ENCODE peak calls at places on chromosomes 13 and 19, in four cellular contexts. H is psoas muscle, Q is hepatocyte, P is astrocyte of the spinal cord. L is an unnamed sample.

GRCh38 chr13:31885994-31886393 is 145.6 kb upstream of the FRY start:
- DNase-seq in H (no peak), Q (no peak), P (no peak), L (no peak)

GRCh38 chr13:73338389-73338788 is 279.6 kb downstream of the KLF5 start:
- DNase-seq in Q (no peak), H (no peak), P (peak), L (no peak)

GRCh38 chr13:85163063-85163462 is 636.2 kb downstream of the SLITRK6 start:
- DNase-seq in P (no peak), Q (no peak), H (no peak), L (no peak)

GRCh38 chr13:77535448-77535847 is at the start of gene SCEL:
- DNase-seq in H (no peak), Q (peak), P (no peak), L (peak)

GRCh38 chr13:36212789-36213188 is 1.6 kb downstream of the SOHLH2 start:
- DNase-seq in P (no peak), H (no peak), Q (no peak), L (no peak)

GRCh38 chr19:33906578-33907335 is 110.1 kb downstream of the KCTD15 start:
- DNase-seq in H (no peak), Q (peak), P (peak), L (no peak)

GRCh38 chr19:48628486-48629296 is 8.5 kb downstream of the DBP start:
- DNase-seq in P (no peak), H (peak), Q (peak), L (no peak)

GRCh38 chr19:10043286-10043927 is 30.1 kb downstream of the RDH8 start:
- DNase-seq in P (peak), Q (no peak), H (no peak), L (no peak)

GRCh38 chr19:6343462-6343861 is 10.1 kb upstream of the ACER1 start:
- DNase-seq in Q (no peak), P (no peak), H (no peak), L (no peak)

GRCh38 chr19:55647732-55648656 is at the start of gene CCDC106:
- DNase-seq in P (peak), H (peak), Q (peak), L (peak)

GRCh38 chr19:44720945-44721344 is 22.0 kb downstream of the CEACAM16 start:
- DNase-seq in H (no peak), P (no peak), Q (no peak), L (no peak)

GRCh38 chr19:3146677-3147100 is 10.9 kb downstream of the GNA15 start:
- DNase-seq in H (no peak), Q (no peak), P (no peak), L (peak)
- TF ChIP-seq CTCF in H (peak), Q (peak), P (peak), L (peak)

DNA sequence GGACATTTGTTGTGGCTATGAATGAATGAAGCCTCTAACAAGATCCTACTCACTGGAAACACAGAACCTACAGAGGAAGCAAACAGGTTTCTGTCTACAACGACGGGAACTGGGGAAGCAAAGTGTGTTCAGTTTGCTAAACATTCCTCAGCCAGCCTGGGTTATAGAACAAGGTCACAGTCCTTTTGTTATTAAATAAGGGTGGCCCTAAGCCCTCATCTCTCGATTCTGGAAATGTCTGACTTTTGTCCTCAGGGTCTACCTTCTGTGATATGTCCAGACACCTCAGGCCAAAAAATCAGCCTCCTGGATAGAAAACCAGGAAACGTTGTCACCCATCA is 64.6 kb upstream of the ARHGEF7 start:
- DNase-seq in Q (no peak), H (no peak), P (no peak), L (no peak)
- TF ChIP-seq CTCF in Q (no peak), H (no peak), P (no peak), L (no peak)

GRCh38 chr19:36060430-36060829 is 5.7 kb downstream of the WDR62 start:
- DNase-seq in H (peak), Q (peak), P (peak), L (peak)
- TF ChIP-seq CTCF in H (peak), Q (peak), P (peak), L (peak)

GRCh38 chr19:29672933-29673336 is 7.7 kb downstream of the PLEKHF1 start:
- DNase-seq in H (peak), Q (no peak), P (no peak), L (no peak)

GRCh38 chr19:29672319-29672932 is 7.2 kb downstream of the PLEKHF1 start:
- DNase-seq in P (no peak), H (no peak), Q (no peak), L (no peak)

GRCh38 chr19:29673451-29674371 is 8.4 kb downstream of the PLEKHF1 start:
- DNase-seq in H (peak), P (no peak), Q (no peak), L (no peak)

GRCh38 chr19:29670255-29670654 is 5.0 kb downstream of the PLEKHF1 start:
- DNase-seq in Q (no peak), H (no peak), P (no peak), L (no peak)

DNA sequence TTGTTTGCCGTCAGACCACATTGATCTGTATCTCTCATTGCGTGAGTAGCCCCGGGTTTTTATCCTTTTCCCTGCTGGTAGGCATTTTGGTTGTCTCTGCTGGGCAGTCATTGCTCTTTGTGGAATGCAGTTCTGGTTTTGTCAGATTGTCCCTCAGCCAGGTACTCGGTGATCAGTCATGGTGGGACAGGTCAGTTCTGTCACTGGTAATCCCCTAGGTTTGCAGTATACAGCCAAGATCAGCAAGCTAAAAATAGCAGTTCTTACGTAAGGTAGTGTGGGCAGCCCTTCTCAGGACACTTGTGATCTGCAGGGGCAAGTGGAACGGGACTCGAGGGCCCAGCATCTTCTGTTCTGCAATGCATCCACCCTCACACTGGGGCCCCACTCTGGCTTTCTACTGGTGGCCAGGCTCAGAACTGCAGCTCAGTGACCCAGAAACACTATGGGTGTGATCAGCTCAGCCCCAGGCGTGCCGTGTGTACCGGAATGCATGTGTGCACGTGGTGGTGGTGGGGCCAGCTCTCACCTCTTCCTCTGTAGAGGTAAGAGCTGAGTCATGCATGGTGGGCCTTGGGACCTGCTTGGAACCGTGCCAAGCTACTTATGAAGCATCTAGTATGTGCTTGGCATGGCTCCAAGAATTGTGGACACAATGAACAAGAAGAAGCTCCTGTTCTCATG is 6.3 kb downstream of the PLEKHF1 start:
- DNase-seq in Q (peak), H (peak), P (peak), L (peak)
- TF ChIP-seq CTCF in Q (no peak), H (peak), P (no peak), L (peak)

L was measured in Calu3.